ENCODE peak calls at places on chromosomes 1 and 21, in four cellular contexts. F, T, P and K are unnamed samples.

GRCh38 chr1:60280256-60280655 is 206.7 kb upstream of the C1orf87 start:
- DNase-seq in T (no peak), F (no peak), P (no peak), K (peak; percentile 16)

GRCh38 chr1:106924360-106924759 is 132.1 kb upstream of the PRMT6 start:
- DNase-seq in F (no peak), P (no peak), T (no peak), K (no peak)

GRCh38 chr1:177705839-177706238 is 264.0 kb downstream of the SEC16B start:
- DNase-seq in F (no peak), T (no peak), P (no peak), K (no peak)

GRCh38 chr21:44508426-44508710 is 31.6 kb downstream of the KRTAP10-1 start:
- DNase-seq in T (no peak), F (no peak), P (no peak), K (no peak)

GRCh38 chr1:212700892-212701819 is 1.5 kb upstream of the BATF3 start:
- DNase-seq in F (no peak), P (peak; percentile 35), T (peak; percentile 40), K (no peak)

GRCh38 chr1:66271216-66271903 is 262.6 kb upstream of the SGIP1 start:
- DNase-seq in P (peak; percentile 89), F (peak; percentile 35), T (peak; percentile 88), K (no peak)

GRCh38 chr21:16176570-16176969 is 446.8 kb downstream of the USP25 start:
- DNase-seq in P (no peak), T (no peak), F (no peak), K (no peak)

GRCh38 chr1:53176452-53177344 is 19.9 kb upstream of the CPT2 start:
- DNase-seq in P (no peak), F (no peak), T (no peak), K (no peak)

GRCh38 chr1:181317261-181317924 is 165.9 kb upstream of the CACNA1E start:
- DNase-seq in T (no peak), P (no peak), F (no peak), K (no peak)

GRCh38 chr1:186904361-186904760 is 75.6 kb downstream of the PLA2G4A start:
- DNase-seq in P (no peak), T (no peak), F (no peak), K (no peak)

GRCh38 chr1:29811727-29812396 is 575.5 kb downstream of the PTPRU start:
- DNase-seq in F (no peak), P (no peak), T (no peak), K (no peak)

GRCh38 chr1:29811247-29811646 is 574.9 kb downstream of the PTPRU start:
- DNase-seq in T (no peak), P (no peak), F (no peak), K (peak; percentile 34)

GRCh38 chr1:29810121-29811120 is 574.1 kb downstream of the PTPRU start:
- DNase-seq in P (no peak), T (no peak), F (no peak), K (no peak)

GRCh38 chr1:29808141-29808995 is 572.0 kb downstream of the PTPRU start:
- DNase-seq in P (no peak), T (no peak), F (no peak), K (no peak)

DNA sequence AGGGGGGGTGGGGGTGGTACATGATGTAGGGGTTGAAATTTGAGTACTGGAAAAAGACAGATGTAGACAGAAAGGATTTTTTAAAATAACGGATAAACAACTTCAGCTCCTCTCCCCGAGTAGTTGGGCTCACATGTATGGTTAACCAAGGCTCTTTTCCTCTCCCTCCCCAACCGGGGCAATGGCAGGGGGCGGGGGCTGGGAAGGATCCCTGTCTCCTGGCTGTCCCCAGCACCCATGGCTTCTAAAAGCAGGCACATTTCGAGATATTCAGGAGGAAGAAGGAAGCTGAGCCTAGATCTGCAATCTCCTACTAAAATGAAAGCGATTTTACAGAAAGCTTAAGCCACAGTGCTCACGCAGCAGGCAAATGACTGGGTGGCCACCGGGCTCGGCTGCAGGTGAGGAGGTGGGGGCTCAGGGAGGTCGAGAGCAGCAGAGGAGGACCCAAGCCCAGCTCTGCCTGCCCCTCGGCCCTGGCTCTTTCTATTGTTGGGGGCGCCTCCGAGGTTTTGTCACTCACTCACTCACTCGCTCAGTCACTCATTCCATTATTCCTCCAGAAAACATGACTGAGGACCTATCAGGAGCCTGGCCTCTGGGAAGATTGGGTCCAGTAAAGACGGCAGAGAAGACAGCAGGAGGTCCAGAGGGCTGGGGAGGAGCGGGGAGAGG is 573.3 kb downstream of the PTPRU start:
- DNase-seq in T (no peak), P (no peak), F (no peak), K (no peak)
- H3K4me3 ChIP-seq in T (no peak overlapping the region), P (no peak overlapping the region), F (no peak overlapping the region), K (no peak overlapping the region)

DNA sequence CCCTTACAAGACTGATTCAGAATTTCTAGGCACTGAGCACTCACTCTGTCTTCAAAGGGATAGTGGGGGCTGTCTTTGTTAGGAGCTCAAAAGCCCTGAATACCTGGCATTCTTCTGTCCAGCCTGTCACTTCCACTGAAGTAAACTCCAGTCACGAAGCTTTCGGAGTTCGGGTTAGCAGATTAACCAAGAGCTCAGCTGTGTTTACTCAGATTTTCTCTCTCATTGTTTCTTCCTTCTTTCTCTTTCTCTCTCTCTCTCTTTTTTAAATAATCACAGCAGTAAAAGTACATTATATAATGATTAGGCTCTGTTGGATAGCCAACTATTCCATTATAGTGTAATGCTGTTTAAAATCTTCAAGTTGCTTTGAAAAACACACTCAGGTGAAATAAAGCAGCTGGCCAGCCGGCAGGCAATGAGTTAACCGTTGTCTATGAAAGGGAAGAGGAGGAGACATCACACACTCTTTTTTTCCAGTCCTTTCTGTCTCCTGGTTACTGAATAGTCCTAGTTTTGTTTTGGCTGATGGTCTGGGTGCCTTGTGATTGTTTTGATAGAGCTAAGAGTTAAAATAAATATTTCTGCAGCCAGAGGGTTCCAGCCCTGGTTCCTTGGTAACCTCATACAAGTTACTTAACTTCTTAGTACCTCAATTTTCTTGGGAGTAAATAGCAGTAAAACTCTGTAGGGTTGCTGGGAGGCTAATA is 89.8 kb downstream of the ADSS2 start:
- DNase-seq in T (no peak), P (no peak), F (no peak), K (no peak)
- H3K4me3 ChIP-seq in T (no peak overlapping the region), P (peak overlapping the region; percentile 49), F (no peak overlapping the region), K (no peak overlapping the region)

GRCh38 chr1:228275435-228276342 is 67.8 kb downstream of the OBSCN start:
- DNase-seq in T (peak; percentile 81), P (peak; percentile 88), F (peak; percentile 86), K (no peak)

GRCh38 chr1:228275154-228275434 is 67.2 kb downstream of the OBSCN start:
- DNase-seq in F (no peak), T (no peak), P (no peak), K (no peak)

GRCh38 chr1:228272831-228273571 is 65.2 kb downstream of the OBSCN start:
- DNase-seq in P (no peak), T (no peak), F (no peak), K (no peak)

GRCh38 chr1:228273720-228274451 is 66.0 kb downstream of the OBSCN start:
- DNase-seq in P (no peak), F (no peak), T (no peak), K (no peak)

DNA sequence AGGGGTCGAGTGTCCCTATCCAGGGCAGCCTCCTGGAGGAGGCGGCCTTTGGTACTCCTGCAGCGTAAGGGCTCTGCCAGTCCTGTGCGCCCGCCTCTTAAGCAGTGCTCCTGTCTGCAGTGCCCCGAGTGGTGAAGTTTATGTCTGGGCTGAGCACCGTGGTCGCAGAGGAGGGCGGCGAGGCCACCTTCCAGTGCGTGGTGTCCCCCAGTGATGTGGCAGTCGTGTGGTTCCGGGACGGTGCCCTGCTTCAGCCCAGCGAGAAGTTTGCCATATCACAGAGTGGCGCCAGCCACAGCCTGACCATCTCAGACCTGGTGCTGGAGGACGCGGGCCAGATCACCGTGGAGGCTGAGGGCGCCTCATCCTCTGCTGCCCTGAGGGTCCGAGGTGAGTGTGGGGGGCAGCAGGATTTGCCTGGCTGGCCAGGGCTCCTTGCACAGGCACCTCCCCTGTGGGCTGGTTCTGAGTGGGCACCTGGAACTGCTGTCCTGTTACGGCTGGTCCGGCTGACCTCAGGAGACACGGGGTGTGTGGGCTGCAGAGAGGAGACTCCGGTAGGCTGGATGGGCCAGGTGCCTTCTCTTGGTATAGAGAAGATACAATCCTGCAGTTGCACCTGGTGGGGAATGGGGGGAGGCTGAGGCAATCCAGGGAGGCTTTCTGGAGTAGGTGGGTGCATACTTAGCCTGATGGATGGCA is 66.8 kb downstream of the OBSCN start:
- DNase-seq in T (no peak), F (no peak), P (no peak), K (no peak)
- H3K4me3 ChIP-seq in T (no peak overlapping the region), F (no peak overlapping the region), P (peak overlapping the region; percentile 89), K (no peak overlapping the region)

DNA sequence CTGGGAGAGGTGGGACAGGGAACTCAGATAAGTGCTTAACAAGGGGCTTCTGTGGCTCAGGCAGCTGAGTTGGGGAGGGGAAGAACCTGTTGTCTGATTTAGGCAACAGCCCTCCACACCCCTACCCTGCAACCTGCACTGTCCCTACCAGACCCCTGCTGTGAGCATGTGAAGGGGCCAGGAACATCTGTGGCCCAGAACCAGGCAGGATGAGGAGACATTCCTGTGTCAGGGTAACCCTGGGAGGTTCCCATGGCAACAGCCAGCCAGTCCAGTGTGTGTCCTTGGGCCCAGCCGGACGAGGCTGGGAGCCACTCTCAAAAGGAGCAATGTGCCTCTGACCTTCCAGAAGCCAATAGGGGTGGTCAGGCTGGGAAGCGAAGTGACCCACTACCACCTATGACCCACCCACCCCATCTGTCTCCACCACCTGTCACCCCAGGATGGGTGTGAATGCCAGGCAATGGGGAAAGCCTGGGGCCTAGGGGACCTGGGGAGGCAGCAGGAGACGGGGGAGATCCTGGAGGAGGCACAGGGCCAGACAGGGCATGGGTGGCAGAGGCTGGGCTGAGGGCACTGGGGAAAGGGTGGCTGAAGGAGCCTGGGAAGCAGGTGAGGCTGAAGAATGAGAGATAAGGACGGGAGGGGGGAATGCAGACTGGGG is 4.9 kb upstream of the PMVK start:
- DNase-seq in F (no peak), T (peak; percentile 54), P (no peak), K (no peak)
- H3K4me3 ChIP-seq in F (no peak overlapping the region), T (peak overlapping the region; percentile 67), P (no peak overlapping the region), K (no peak overlapping the region)